ENCODE peak calls at places on chromosomes 7 and 10, in eight cellular contexts. A is erythroblast, C is keratinocyte, O is AG04450, W is memory B cell, V is EL, M is dermis microvascular lymphatic vessel endothelial cell, H is hepatic stellate cell. B is an unnamed sample.

GRCh38 chr7:35380739-35381224 is 126.9 kb upstream of the TBX20 start:
- DNase-seq in A (no peak), C (no peak), O (no peak), W (no peak), V (no peak), M (no peak), H (no peak), B (no peak)

GRCh38 chr10:103660364-103661197 is 167.1 kb downstream of the NEURL1 start:
- DNase-seq in A (peak), C (no peak), O (no peak), W (peak), V (peak), M (no peak), H (peak), B (peak)

GRCh38 chr10:114856544-114857287 is 35.1 kb downstream of the FHIP2A start:
- DNase-seq in A (no peak), C (no peak), O (peak), W (no peak), V (peak), M (peak), H (no peak), B (no peak)

GRCh38 chr7:70353310-70353947 is 755.2 kb downstream of the AUTS2 start:
- DNase-seq in A (no peak), C (no peak), O (no peak), W (no peak), V (no peak), M (no peak), H (no peak), B (no peak)

GRCh38 chr10:12846718-12847117 is 154.8 kb downstream of the CCDC3 start:
- DNase-seq in A (no peak), C (no peak), O (no peak), W (no peak), V (no peak), M (no peak), H (no peak), B (no peak)

GRCh38 chr10:48404646-48405045 is 98.2 kb downstream of the MAPK8 start:
- DNase-seq in A (no peak), C (no peak), O (no peak), W (no peak), V (no peak), M (no peak), H (no peak), B (no peak)

GRCh38 chr7:99042957-99043356 is 101.0 kb downstream of the SMURF1 start:
- DNase-seq in A (no peak), C (no peak), O (no peak), W (no peak), V (no peak), M (peak), H (no peak), B (no peak)

GRCh38 chr7:2259480-2259879 is 17.5 kb downstream of the NUDT1 start:
- DNase-seq in A (no peak), C (no peak), O (no peak), W (no peak), V (no peak), M (no peak), H (no peak), B (no peak)

GRCh38 chr7:1016577-1017531 is 27.5 kb upstream of the GPR146 start:
- DNase-seq in A (no peak), C (no peak), O (no peak), W (no peak), V (no peak), M (no peak), H (no peak), B (no peak)

GRCh38 chr7:8125680-8126444 is 136.1 kb downstream of the ICA1 start:
- DNase-seq in A (no peak), C (no peak), O (no peak), W (peak), V (no peak), M (no peak), H (no peak), B (peak)

GRCh38 chr7:47636111-47636692 is 54.3 kb upstream of the TNS3 start:
- DNase-seq in A (no peak), C (no peak), O (no peak), W (no peak), V (no peak), M (peak), H (peak), B (no peak)